ENCODE peak calls at places on chromosomes 5 and 9, in eight cellular contexts. H is nephron progenitor cell, U is mucosa of gallbladder, Z is AG04449, J is neural crest cell, N is upper lobe of left lung, G is NCI-H1105 treated with DMSO at 0.1 percent for 48 hours, B is renal cortical epithelial cell. Y is an unnamed sample.
A peak's percentile ranks its signal among the peaks of the same experiment; 100 is the strongest.

GRCh38 chr5:171162165-171162564 is 146.9 kb upstream of the TLX3 start:
- DNase-seq in H (no peak), U (no peak), Z (no peak), J (no peak), N (no peak), G (no peak), B (no peak), Y (no peak)

GRCh38 chr9:37971691-37972090 is 67.8 kb upstream of the SLC25A51 start:
- DNase-seq in H (no peak), U (no peak), Z (no peak), J (no peak), N (no peak), G (no peak), B (no peak), Y (no peak)

GRCh38 chr5:68680376-68680775 is 413.4 kb upstream of the SLC30A5 start:
- DNase-seq in H (no peak), U (no peak), Z (no peak), J (no peak), N (no peak), G (no peak), B (no peak), Y (no peak)

GRCh38 chr9:77158772-77159513 is 18.4 kb upstream of the VPS13A start:
- DNase-seq in H (no peak), U (no peak), Z (peak; percentile 58), J (no peak), N (no peak), G (no peak), B (peak; percentile 16), Y (no peak)

GRCh38 chr9:110452227-110452801 is 114.7 kb upstream of the TXNDC8 start:
- DNase-seq in H (no peak), U (no peak), Z (no peak), J (no peak), N (no peak), G (no peak), B (peak; percentile 20), Y (no peak)

GRCh38 chr9:135951889-135952663 is 9.1 kb downstream of the UBAC1 start:
- DNase-seq in H (peak; percentile 56), U (no peak), Z (no peak), J (no peak), N (no peak), G (peak; percentile 83), B (peak; percentile 83), Y (no peak)

GRCh38 chr5:124665035-124665434 is 81.4 kb downstream of the ZNF608 start:
- DNase-seq in H (no peak), U (no peak), Z (no peak), J (no peak), N (no peak), G (no peak), B (peak; percentile 40), Y (no peak)

GRCh38 chr9:109086221-109086620 is 33.5 kb downstream of the TMEM245 start:
- DNase-seq in H (no peak), U (no peak), Z (no peak), J (no peak), N (no peak), G (no peak), B (no peak), Y (no peak)

GRCh38 chr5:74361406-74362358 is 278.8 kb downstream of the ENC1 start:
- DNase-seq in H (no peak), U (peak; percentile 70), Z (no peak), J (no peak), N (no peak), G (no peak), B (no peak), Y (no peak)